ENCODE peak calls at places on chromosomes 13 and 19, in nine cellular contexts. J is GM12865; M is IMR-90; X is astrocyte; P is osteocyte; S is CD4-positive, alpha-beta T cell; L is coronary artery; R is Peyer's patch; F is neural crest cell. Q is an unnamed sample.

GRCh38 chr13:106284358-106284757 is 251.1 kb downstream of the EFNB2 start:
- DNase-seq in J (no peak), M (peak), X (no peak), P (no peak), S (no peak), L (no peak), R (no peak), F (no peak), Q (peak)

GRCh38 chr13:27472941-27473340 is 22.6 kb upstream of the MTIF3 start:
- DNase-seq in J (no peak), M (no peak), X (no peak), P (peak), S (no peak), L (no peak), R (no peak), F (no peak), Q (no peak)

GRCh38 chr19:41299046-41299754 is 10.8 kb upstream of the CCDC97 start:
- DNase-seq in J (no peak), M (no peak), X (no peak), P (no peak), S (no peak), L (no peak), R (peak), F (no peak), Q (no peak)

GRCh38 chr19:31913103-31913710 is 432.2 kb upstream of the ZNF507 start:
- DNase-seq in J (no peak), M (no peak), X (no peak), P (no peak), S (no peak), L (no peak), R (no peak), F (no peak), Q (no peak)

GRCh38 chr19:29849234-29849633 is 37.4 kb downstream of the CCNE1 start:
- DNase-seq in J (no peak), M (no peak), X (no peak), P (no peak), S (no peak), L (no peak), R (no peak), F (no peak), Q (no peak)

GRCh38 chr13:61954092-61954491 is 538.4 kb upstream of the PCDH20 start:
- DNase-seq in J (peak), M (peak), X (no peak), P (no peak), S (no peak), L (no peak), R (no peak), F (no peak), Q (no peak)

GRCh38 chr19:27652796-27653195 is 1560.2 kb downstream of the UQCRFS1 start:
- DNase-seq in J (no peak), M (no peak), X (no peak), P (no peak), S (no peak), L (peak), R (no peak), F (no peak), Q (no peak)

GRCh38 chr13:112761701-112762689 is 72.2 kb downstream of the ATP11A start:
- DNase-seq in J (no peak), M (peak), X (peak), P (no peak), S (no peak), L (no peak), R (no peak), F (no peak), Q (no peak)

GRCh38 chr13:37429976-37430375 is 168.6 kb downstream of the POSTN start:
- DNase-seq in J (no peak), M (peak), X (peak), P (no peak), S (no peak), L (no peak), R (no peak), F (no peak), Q (peak)

GRCh38 chr13:109241160-109241559 is 545.2 kb downstream of the IRS2 start:
- DNase-seq in J (no peak), M (no peak), X (peak), P (no peak), S (no peak), L (no peak), R (no peak), F (no peak), Q (no peak)

GRCh38 chr13:19150226-19150625 is 31.4 kb downstream of the TUBA3C start:
- DNase-seq in J (no peak), M (no peak), X (no peak), P (no peak), S (no peak), L (no peak), R (no peak), F (no peak), Q (no peak)

GRCh38 chr13:39350461-39350881 is 252.5 kb downstream of the LHFPL6 start:
- DNase-seq in J (no peak), M (no peak), X (no peak), P (no peak), S (no peak), L (no peak), R (no peak), F (no peak), Q (no peak)

GRCh38 chr19:57244513-57244912 is 4.1 kb downstream of the ZNF805 start:
- DNase-seq in J (no peak), M (no peak), X (no peak), P (no peak), S (no peak), L (no peak), R (no peak), F (no peak), Q (no peak)

GRCh38 chr19:57241181-57241580 is 749 bp downstream of the ZNF805 start:
- DNase-seq in J (peak), M (peak), X (peak), P (peak), S (peak), L (no peak), R (no peak), F (no peak), Q (no peak)

GRCh38 chr19:57242821-57243220 is 2.4 kb downstream of the ZNF805 start:
- DNase-seq in J (no peak), M (no peak), X (no peak), P (peak), S (no peak), L (no peak), R (no peak), F (no peak), Q (no peak)

GRCh38 chr19:57239982-57240310 is 486 bp upstream of the ZNF805 start:
- DNase-seq in J (no peak), M (no peak), X (no peak), P (no peak), S (no peak), L (no peak), R (no peak), F (no peak), Q (no peak)

GRCh38 chr19:57240311-57241090 is at the start of gene ZNF805:
- DNase-seq in J (peak), M (peak), X (peak), P (peak), S (peak), L (peak), R (peak), F (peak), Q (peak)
- TF ChIP-seq CTCF in J (peak), M (no peak), X (no peak), P (no peak), S (no peak), L (no peak), R (no peak), F (peak), Q (peak)

GRCh38 chr19:8441725-8442544 is 2.8 kb upstream of the HNRNPM start:
- DNase-seq in J (no peak), M (no peak), X (no peak), P (no peak), S (no peak), L (no peak), R (no peak), F (no peak), Q (no peak)

GRCh38 chr19:8438236-8438635 is 6.5 kb upstream of the HNRNPM start:
- DNase-seq in J (no peak), M (no peak), X (no peak), P (no peak), S (no peak), L (no peak), R (no peak), F (no peak), Q (no peak)
- TF ChIP-seq CTCF in J (no peak), M (no peak), X (no peak), P (no peak), S (no peak), L (no peak), R (no peak), F (no peak), Q (no peak)

DNA sequence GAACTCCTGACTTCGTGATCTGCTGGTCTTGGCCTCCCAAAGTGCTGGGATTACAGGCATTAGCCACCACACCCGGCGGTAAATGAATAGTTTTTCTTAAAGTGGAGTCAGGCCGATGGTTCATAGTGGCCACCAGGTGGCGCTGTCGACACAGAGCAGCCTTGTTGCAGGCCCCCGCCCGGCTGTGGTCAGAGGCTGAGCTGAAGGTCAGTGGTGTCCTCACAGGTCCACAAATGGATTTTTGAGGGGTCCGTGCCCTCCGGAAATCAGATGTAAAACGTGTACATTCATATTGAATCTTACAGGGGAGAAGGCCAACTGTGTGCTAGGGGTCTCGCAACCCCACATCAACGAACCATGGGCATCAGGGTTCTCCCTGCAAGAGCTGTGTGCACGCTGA is 13.4 kb upstream of the WDR18 start:
- DNase-seq in J (no peak), M (no peak), X (no peak), P (no peak), S (no peak), L (no peak), R (no peak), F (no peak), Q (no peak)
- TF ChIP-seq CTCF in J (peak), M (peak), X (peak), P (peak), S (peak), L (no peak), R (peak), F (peak), Q (peak)

DNA sequence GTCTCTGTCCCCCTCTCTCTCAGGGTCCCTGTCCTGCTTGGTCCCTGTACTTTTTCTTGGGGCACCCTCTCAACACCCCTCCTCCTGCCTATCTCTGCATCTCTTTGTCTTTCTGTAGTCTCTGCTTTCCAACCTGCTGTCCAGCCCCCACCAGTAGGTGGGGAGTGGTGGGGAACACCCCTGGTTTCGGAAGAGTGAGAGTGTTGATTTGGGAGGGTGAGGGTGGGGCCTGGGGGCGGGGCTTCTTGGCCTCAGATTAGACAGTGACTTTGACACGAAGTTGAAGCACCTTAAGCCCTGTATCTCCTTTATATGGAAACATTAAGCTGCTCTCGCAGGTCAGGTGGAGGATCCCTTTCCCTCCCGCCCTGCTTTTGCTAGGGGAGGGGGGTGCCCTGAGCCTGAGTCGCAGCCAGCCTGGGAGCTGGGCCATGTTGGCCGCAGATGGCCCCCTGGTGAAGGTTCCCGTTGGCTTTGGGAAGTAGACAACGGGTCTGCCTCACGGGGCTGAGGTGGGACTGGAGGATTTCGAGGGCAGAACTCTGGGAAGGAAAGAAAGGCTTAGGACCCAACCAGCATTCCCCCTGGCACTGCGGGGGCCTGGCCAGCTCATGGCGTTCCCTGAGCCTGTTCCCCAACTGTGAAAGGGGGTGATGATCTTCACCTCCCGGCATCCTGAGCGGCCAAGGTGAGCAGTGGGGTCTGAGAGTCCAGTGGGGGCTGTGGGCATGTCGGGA is at the start of gene KCNJ14:
- DNase-seq in J (no peak), M (no peak), X (no peak), P (no peak), S (no peak), L (no peak), R (no peak), F (no peak), Q (no peak)
- TF ChIP-seq CTCF in J (no peak), M (no peak), X (no peak), P (no peak), S (no peak), L (no peak), R (no peak), F (no peak), Q (no peak)